ENCODE peak calls at places on chromosomes 1 and 21, in eight cellular contexts. L is mammary epithelial cell; S is stimulated activated CD4-positive, alpha-beta T cell treated with anti-CD3 and anti-CD28 coated beads, Interleukin-4, amount 100 ng/mL, for 24 hours; C is cardiac septum; F is NAMALWA; E is activated T-cell treated with anti-CD3 and anti-CD28 coated beads, Interleukin-2, amount 50 U/mL, for 48 hours; H is memory B cell; I is NCI-H345. D is an unnamed sample.

GRCh38 chr1:12525311-12526181 is 92.5 kb downstream of the DHRS3 start:
- DNase-seq in L (no peak), S (no peak), C (peak; percentile 58), F (no peak), E (no peak), H (no peak), I (no peak), D (peak; percentile 35)

GRCh38 chr1:95547000-95547399 is 313.0 kb downstream of the RWDD3 start:
- DNase-seq in L (peak; percentile 75), S (no peak), C (no peak), F (no peak), E (no peak), H (no peak), I (no peak), D (no peak)

GRCh38 chr1:29875557-29876028 is 639.3 kb downstream of the PTPRU start:
- DNase-seq in L (peak; percentile 38), S (no peak), C (peak; percentile 70), F (no peak), E (no peak), H (no peak), I (peak; percentile 94), D (no peak)

GRCh38 chr1:119453021-119453420 is 38.1 kb downstream of the HSD3B2 start:
- DNase-seq in L (peak; percentile 94), S (no peak), C (no peak), F (no peak), E (peak; percentile 28), H (no peak), I (peak; percentile 15), D (peak; percentile 91)

GRCh38 chr1:215501496-215501895 is 65.6 kb upstream of the KCTD3 start:
- DNase-seq in L (peak; percentile 16), S (no peak), C (no peak), F (no peak), E (no peak), H (no peak), I (no peak), D (no peak)

GRCh38 chr1:205456383-205456867 is 580 bp upstream of the BLACAT1 start:
- DNase-seq in L (no peak), S (no peak), C (no peak), F (no peak), E (no peak), H (no peak), I (peak; percentile 38), D (no peak)

GRCh38 chr1:230067871-230068814 is 1.1 kb downstream of the GALNT2 start:
- DNase-seq in L (peak; percentile 36), S (peak; percentile 17), C (peak; percentile 80), F (peak; percentile 44), E (peak; percentile 50), H (peak; percentile 18), I (no peak), D (no peak)

GRCh38 chr1:10143961-10144485 is 66.3 kb upstream of the KIF1B start:
- DNase-seq in L (no peak), S (no peak), C (no peak), F (no peak), E (no peak), H (no peak), I (no peak), D (no peak)

GRCh38 chr1:114668784-114669561 is 876 bp downstream of the DENND2C start:
- DNase-seq in L (peak; percentile 76), S (no peak), C (no peak), F (peak; percentile 11), E (peak; percentile 21), H (no peak), I (no peak), D (no peak)

GRCh38 chr1:47591801-47592200 is 154.0 kb downstream of the FOXD2 start:
- DNase-seq in L (no peak), S (no peak), C (no peak), F (no peak), E (no peak), H (no peak), I (no peak), D (no peak)

GRCh38 chr1:39149509-39149908 is 55.0 kb upstream of the MACF1 start:
- DNase-seq in L (no peak), S (no peak), C (no peak), F (no peak), E (no peak), H (no peak), I (no peak), D (no peak)

GRCh38 chr21:43921979-43922945 is 57.2 kb downstream of the AGPAT3 start:
- DNase-seq in L (no peak), S (peak; percentile 59), C (no peak), F (no peak), E (peak; percentile 72), H (no peak), I (no peak), D (no peak)

GRCh38 chr1:15430787-15431570 is 7.3 kb upstream of the CTRC start:
- DNase-seq in L (no peak), S (peak; percentile 81), C (peak; percentile 88), F (peak; percentile 78), E (peak; percentile 84), H (peak; percentile 82), I (peak; percentile 60), D (no peak)

GRCh38 chr1:94355485-94355980 is 62.7 kb upstream of the ABCD3 start:
- DNase-seq in L (no peak), S (no peak), C (no peak), F (no peak), E (no peak), H (no peak), I (no peak), D (no peak)

D was measured in H4.